ENCODE peak calls at places on chromosome 7, in six cellular contexts. One of them, this sample, is unnamed.

GRCh38 chr7:159370-160270 is 32.8 kb upstream of the FAM20C start:
- DNase-seq in endothelial cell of umbilical vein: no peak
- DNase-seq in cardiac fibroblast: no peak
- DNase-seq in PC-3: no peak
- DNase-seq in chondrocyte: peak
- DNase-seq in progenitor cell of endocrine pancreas: no peak
- DNase-seq in this sample: no peak

GRCh38 chr7:16933296-16934248 is 51.8 kb upstream of the AGR3 start:
- DNase-seq in endothelial cell of umbilical vein: no peak
- DNase-seq in cardiac fibroblast: peak
- DNase-seq in PC-3: no peak
- DNase-seq in chondrocyte: no peak
- DNase-seq in progenitor cell of endocrine pancreas: no peak
- DNase-seq in this sample: no peak

GRCh38 chr7:6160191-6160623 is 112.2 kb downstream of the CYTH3 start:
- DNase-seq in endothelial cell of umbilical vein: peak
- DNase-seq in cardiac fibroblast: peak
- DNase-seq in PC-3: peak
- DNase-seq in chondrocyte: no peak
- DNase-seq in progenitor cell of endocrine pancreas: peak
- DNase-seq in this sample: peak

GRCh38 chr7:19009241-19009935 is 108.0 kb downstream of the TWIST1 start:
- DNase-seq in endothelial cell of umbilical vein: peak
- DNase-seq in cardiac fibroblast: peak
- DNase-seq in PC-3: peak
- DNase-seq in chondrocyte: no peak
- DNase-seq in progenitor cell of endocrine pancreas: no peak
- DNase-seq in this sample: no peak

GRCh38 chr7:32660936-32661335 is 165.6 kb downstream of the AVL9 start:
- DNase-seq in endothelial cell of umbilical vein: no peak
- DNase-seq in cardiac fibroblast: no peak
- DNase-seq in PC-3: no peak
- DNase-seq in chondrocyte: no peak
- DNase-seq in progenitor cell of endocrine pancreas: no peak
- DNase-seq in this sample: no peak

GRCh38 chr7:50679218-50680007 is 103.3 kb downstream of the GRB10 start:
- DNase-seq in endothelial cell of umbilical vein: peak
- DNase-seq in cardiac fibroblast: peak
- DNase-seq in PC-3: peak
- DNase-seq in chondrocyte: no peak
- DNase-seq in progenitor cell of endocrine pancreas: no peak
- DNase-seq in this sample: no peak

GRCh38 chr7:149615690-149616270 is 118.2 kb upstream of the ZNF746 start:
- DNase-seq in endothelial cell of umbilical vein: no peak
- DNase-seq in cardiac fibroblast: no peak
- DNase-seq in PC-3: no peak
- DNase-seq in chondrocyte: no peak
- DNase-seq in progenitor cell of endocrine pancreas: no peak
- DNase-seq in this sample: no peak

GRCh38 chr7:114889646-114890285 is 32.1 kb upstream of the MDFIC start:
- DNase-seq in endothelial cell of umbilical vein: peak
- DNase-seq in cardiac fibroblast: peak
- DNase-seq in PC-3: peak
- DNase-seq in chondrocyte: no peak
- DNase-seq in progenitor cell of endocrine pancreas: no peak
- DNase-seq in this sample: no peak

GRCh38 chr7:81527651-81528050 is 242.2 kb downstream of the HGF start:
- DNase-seq in endothelial cell of umbilical vein: no peak
- DNase-seq in cardiac fibroblast: no peak
- DNase-seq in PC-3: peak
- DNase-seq in chondrocyte: no peak
- DNase-seq in progenitor cell of endocrine pancreas: no peak
- DNase-seq in this sample: no peak

GRCh38 chr7:89477991-89478390 is 676.3 kb upstream of the STEAP1 start:
- DNase-seq in endothelial cell of umbilical vein: no peak
- DNase-seq in cardiac fibroblast: no peak
- DNase-seq in PC-3: no peak
- DNase-seq in chondrocyte: no peak
- DNase-seq in progenitor cell of endocrine pancreas: no peak
- DNase-seq in this sample: no peak

GRCh38 chr7:136173874-136174273 is 196.7 kb upstream of the MTPN start:
- DNase-seq in endothelial cell of umbilical vein: no peak
- DNase-seq in cardiac fibroblast: no peak
- DNase-seq in PC-3: no peak
- DNase-seq in chondrocyte: no peak
- DNase-seq in progenitor cell of endocrine pancreas: no peak
- DNase-seq in this sample: no peak

GRCh38 chr7:35454575-35455385 is 200.9 kb upstream of the TBX20 start:
- DNase-seq in endothelial cell of umbilical vein: no peak
- DNase-seq in cardiac fibroblast: no peak
- DNase-seq in PC-3: no peak
- DNase-seq in chondrocyte: no peak
- DNase-seq in progenitor cell of endocrine pancreas: no peak
- DNase-seq in this sample: no peak

GRCh38 chr7:121278120-121279021 is 50.4 kb upstream of the WNT16 start:
- DNase-seq in endothelial cell of umbilical vein: no peak
- DNase-seq in cardiac fibroblast: peak
- DNase-seq in PC-3: peak
- DNase-seq in chondrocyte: no peak
- DNase-seq in progenitor cell of endocrine pancreas: no peak
- DNase-seq in this sample: no peak

GRCh38 chr7:41702635-41703371 is at the start of gene INHBA:
- DNase-seq in endothelial cell of umbilical vein: peak
- DNase-seq in cardiac fibroblast: peak
- DNase-seq in PC-3: peak
- DNase-seq in chondrocyte: no peak
- DNase-seq in progenitor cell of endocrine pancreas: no peak
- DNase-seq in this sample: no peak

GRCh38 chr7:84701524-84702306 is 485.1 kb downstream of the SEMA3D start:
- DNase-seq in endothelial cell of umbilical vein: peak
- DNase-seq in cardiac fibroblast: peak
- DNase-seq in PC-3: peak
- DNase-seq in chondrocyte: no peak
- DNase-seq in progenitor cell of endocrine pancreas: no peak
- DNase-seq in this sample: no peak

GRCh38 chr7:13111230-13111629 is 423.8 kb downstream of the ARL4A start:
- DNase-seq in endothelial cell of umbilical vein: no peak
- DNase-seq in cardiac fibroblast: no peak
- DNase-seq in PC-3: peak
- DNase-seq in chondrocyte: no peak
- DNase-seq in progenitor cell of endocrine pancreas: no peak
- DNase-seq in this sample: no peak

GRCh38 chr7:13115829-13116228 is 428.4 kb downstream of the ARL4A start:
- DNase-seq in endothelial cell of umbilical vein: no peak
- DNase-seq in cardiac fibroblast: no peak
- DNase-seq in PC-3: no peak
- DNase-seq in chondrocyte: no peak
- DNase-seq in progenitor cell of endocrine pancreas: no peak
- DNase-seq in this sample: no peak

GRCh38 chr7:13115157-13115772 is 427.8 kb downstream of the ARL4A start:
- DNase-seq in endothelial cell of umbilical vein: peak
- DNase-seq in cardiac fibroblast: peak
- DNase-seq in PC-3: no peak
- DNase-seq in chondrocyte: no peak
- DNase-seq in progenitor cell of endocrine pancreas: no peak
- DNase-seq in this sample: no peak

GRCh38 chr7:13117103-13117502 is 429.7 kb downstream of the ARL4A start:
- DNase-seq in endothelial cell of umbilical vein: peak
- DNase-seq in cardiac fibroblast: peak
- DNase-seq in PC-3: peak
- DNase-seq in chondrocyte: no peak
- DNase-seq in progenitor cell of endocrine pancreas: no peak
- DNase-seq in this sample: no peak
- TF ChIP-seq CTCF in endothelial cell of umbilical vein: peak
- TF ChIP-seq CTCF in cardiac fibroblast: peak
- TF ChIP-seq CTCF in PC-3: peak
- TF ChIP-seq CTCF in chondrocyte: peak
- TF ChIP-seq CTCF in progenitor cell of endocrine pancreas: peak
- TF ChIP-seq CTCF in this sample: peak

DNA sequence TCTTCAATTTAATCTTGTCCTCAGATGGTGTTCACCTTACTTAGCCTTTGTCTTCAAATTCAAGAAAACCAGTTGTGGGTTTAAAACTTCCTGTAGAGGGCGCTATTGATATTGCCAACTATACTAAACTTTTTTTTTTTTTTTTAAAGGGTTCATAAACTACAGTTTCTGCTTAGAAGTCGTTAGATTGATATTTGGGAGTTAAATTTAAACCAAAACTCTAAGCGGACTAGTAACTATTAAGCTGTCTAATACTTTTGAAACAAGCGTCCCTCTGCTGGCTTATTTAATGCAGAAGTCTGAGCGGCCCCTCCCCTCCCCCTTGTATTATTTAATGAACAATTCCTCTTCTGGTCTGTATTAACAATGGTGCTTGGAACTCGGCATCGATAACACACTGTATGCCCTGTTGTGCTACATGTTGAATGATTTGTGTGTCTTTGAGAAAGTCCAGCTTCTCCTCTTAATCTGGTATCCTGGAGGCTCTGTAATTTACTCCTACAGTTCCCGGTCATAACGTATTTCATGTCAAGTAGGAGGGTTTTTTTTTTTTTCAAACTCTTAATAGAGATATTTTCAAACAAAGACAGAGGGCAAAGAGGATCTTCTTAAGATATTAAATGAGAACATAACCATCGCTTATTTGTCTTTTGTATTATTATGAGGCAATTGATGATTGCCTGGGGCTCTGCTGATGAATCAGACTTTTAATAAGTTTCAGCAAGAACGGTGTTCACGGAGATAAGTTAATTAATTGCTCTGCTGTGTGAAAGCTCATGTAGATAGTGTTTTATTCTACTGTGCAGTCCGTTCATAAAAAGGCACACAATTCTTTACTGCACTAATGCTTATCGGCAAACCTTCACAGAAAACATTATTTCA is 22.6 kb upstream of the CREB5 start:
- DNase-seq in endothelial cell of umbilical vein: peak
- DNase-seq in cardiac fibroblast: peak
- DNase-seq in PC-3: peak
- DNase-seq in chondrocyte: no peak
- DNase-seq in progenitor cell of endocrine pancreas: no peak
- DNase-seq in this sample: no peak
- TF ChIP-seq CTCF in endothelial cell of umbilical vein: peak
- TF ChIP-seq CTCF in cardiac fibroblast: peak
- TF ChIP-seq CTCF in PC-3: peak
- TF ChIP-seq CTCF in chondrocyte: peak
- TF ChIP-seq CTCF in progenitor cell of endocrine pancreas: peak
- TF ChIP-seq CTCF in this sample: peak

GRCh38 chr7:107579546-107579880 is 533 bp upstream of the BCAP29 start:
- DNase-seq in endothelial cell of umbilical vein: no peak
- DNase-seq in cardiac fibroblast: no peak
- DNase-seq in PC-3: no peak
- DNase-seq in chondrocyte: no peak
- DNase-seq in progenitor cell of endocrine pancreas: no peak
- DNase-seq in this sample: no peak
- TF ChIP-seq CTCF in endothelial cell of umbilical vein: no peak
- TF ChIP-seq CTCF in cardiac fibroblast: no peak
- TF ChIP-seq CTCF in PC-3: no peak
- TF ChIP-seq CTCF in chondrocyte: no peak
- TF ChIP-seq CTCF in progenitor cell of endocrine pancreas: no peak
- TF ChIP-seq CTCF in this sample: no peak

DNA sequence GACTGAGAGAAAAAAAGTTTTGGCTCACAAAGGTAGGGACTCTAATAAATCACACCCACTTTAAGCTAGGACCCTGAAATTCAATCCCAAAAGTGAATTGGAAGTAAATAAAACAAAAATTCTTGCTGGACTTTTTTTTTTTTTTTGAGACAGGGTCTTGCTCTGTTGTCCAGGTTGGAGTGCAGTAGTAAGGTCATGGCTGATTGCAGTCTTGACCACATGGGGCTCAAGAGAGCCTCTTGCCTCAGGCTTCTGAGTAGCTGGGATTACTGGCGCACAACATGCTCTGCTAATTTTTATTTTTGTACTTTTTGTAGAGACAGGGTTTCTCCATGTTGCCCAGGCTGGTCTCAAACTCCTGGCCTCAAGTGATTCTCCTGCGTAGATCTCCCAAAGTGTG is 5.0 kb upstream of the LUC7L2 start:
- DNase-seq in endothelial cell of umbilical vein: no peak
- DNase-seq in cardiac fibroblast: no peak
- DNase-seq in PC-3: no peak
- DNase-seq in chondrocyte: no peak
- DNase-seq in progenitor cell of endocrine pancreas: no peak
- DNase-seq in this sample: no peak
- TF ChIP-seq CTCF in endothelial cell of umbilical vein: no peak
- TF ChIP-seq CTCF in cardiac fibroblast: no peak
- TF ChIP-seq CTCF in PC-3: no peak
- TF ChIP-seq CTCF in chondrocyte: no peak
- TF ChIP-seq CTCF in progenitor cell of endocrine pancreas: no peak
- TF ChIP-seq CTCF in this sample: no peak

DNA sequence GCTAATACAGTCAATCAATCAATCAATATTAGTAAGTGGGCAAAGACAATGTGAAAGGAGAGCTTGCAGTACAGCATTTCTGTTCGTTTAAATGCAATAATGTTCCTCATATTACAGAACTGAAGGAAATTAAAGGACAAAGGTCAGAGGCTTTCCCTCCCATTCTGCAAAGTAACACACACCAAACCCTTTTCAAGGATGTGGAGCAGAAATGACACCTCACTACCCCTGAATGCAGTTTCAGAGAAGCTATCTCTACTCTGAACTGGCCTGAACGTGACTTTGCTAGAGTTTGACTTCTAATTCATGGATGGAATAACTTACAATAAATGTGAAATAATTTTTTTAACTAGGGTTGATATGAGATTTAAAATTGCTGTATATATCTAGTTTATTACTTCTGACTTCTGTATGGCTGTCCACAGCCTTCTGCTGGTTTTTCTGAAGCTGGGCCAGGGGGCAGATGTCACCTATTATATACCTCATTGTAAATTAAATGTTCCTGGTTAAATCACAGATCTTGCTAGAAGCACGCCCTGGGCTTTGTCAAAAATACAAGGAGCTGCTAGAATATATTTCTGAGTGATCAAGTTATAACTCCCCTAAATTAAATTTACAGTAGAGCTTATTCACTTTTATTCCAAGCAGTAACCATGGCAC is 156.9 kb upstream of the C7orf33 start:
- DNase-seq in endothelial cell of umbilical vein: no peak
- DNase-seq in cardiac fibroblast: no peak
- DNase-seq in PC-3: no peak
- DNase-seq in chondrocyte: no peak
- DNase-seq in progenitor cell of endocrine pancreas: no peak
- DNase-seq in this sample: no peak
- TF ChIP-seq CTCF in endothelial cell of umbilical vein: no peak
- TF ChIP-seq CTCF in cardiac fibroblast: no peak
- TF ChIP-seq CTCF in PC-3: no peak
- TF ChIP-seq CTCF in chondrocyte: no peak
- TF ChIP-seq CTCF in progenitor cell of endocrine pancreas: no peak
- TF ChIP-seq CTCF in this sample: no peak

GRCh38 chr7:23533160-23533559 is 1.4 kb upstream of the TRA2A start:
- DNase-seq in endothelial cell of umbilical vein: no peak
- DNase-seq in cardiac fibroblast: no peak
- DNase-seq in PC-3: no peak
- DNase-seq in chondrocyte: no peak
- DNase-seq in progenitor cell of endocrine pancreas: no peak
- DNase-seq in this sample: no peak
- TF ChIP-seq CTCF in endothelial cell of umbilical vein: no peak
- TF ChIP-seq CTCF in cardiac fibroblast: no peak
- TF ChIP-seq CTCF in PC-3: peak
- TF ChIP-seq CTCF in chondrocyte: peak
- TF ChIP-seq CTCF in progenitor cell of endocrine pancreas: no peak
- TF ChIP-seq CTCF in this sample: peak